ENCODE peak calls at places on chromosomes 6 and 20, in four cellular contexts. One of them, this sample, is unnamed.

GRCh38 chr6:136113736-136114173 is 136.4 kb downstream of the MTFR2 start:
- DNase-seq in A673: peak
- DNase-seq in CD8-positive, alpha-beta memory T cell: no peak
- DNase-seq in BJ: peak
- DNase-seq in this sample: peak

GRCh38 chr20:59561614-59562277 is 42.6 kb upstream of the PHACTR3 start:
- DNase-seq in CD8-positive, alpha-beta memory T cell: no peak
- DNase-seq in BJ: no peak
- DNase-seq in A673: no peak
- DNase-seq in this sample: no peak

GRCh38 chr6:165632194-165632593 is 30.8 kb downstream of the PDE10A start:
- DNase-seq in A673: no peak
- DNase-seq in CD8-positive, alpha-beta memory T cell: no peak
- DNase-seq in BJ: no peak
- DNase-seq in this sample: no peak

GRCh38 chr20:53972179-53972578 is 98.2 kb downstream of the BCAS1 start:
- DNase-seq in BJ: no peak
- DNase-seq in A673: peak
- DNase-seq in CD8-positive, alpha-beta memory T cell: no peak
- DNase-seq in this sample: no peak

GRCh38 chr6:149330133-149330532 is 12.6 kb downstream of the TAB2 start:
- DNase-seq in CD8-positive, alpha-beta memory T cell: no peak
- DNase-seq in BJ: no peak
- DNase-seq in A673: no peak
- DNase-seq in this sample: no peak

GRCh38 chr6:127051571-127052260 is 66.8 kb upstream of the RSPO3 start:
- DNase-seq in BJ: peak
- DNase-seq in A673: peak
- DNase-seq in CD8-positive, alpha-beta memory T cell: no peak
- DNase-seq in this sample: peak

GRCh38 chr6:37239950-37240713 is 17.4 kb upstream of the TBC1D22B start:
- DNase-seq in CD8-positive, alpha-beta memory T cell: peak
- DNase-seq in A673: peak
- DNase-seq in BJ: peak
- DNase-seq in this sample: peak

GRCh38 chr20:61218886-61219480 is 33.1 kb upstream of the CDH4 start:
- DNase-seq in BJ: peak
- DNase-seq in CD8-positive, alpha-beta memory T cell: no peak
- DNase-seq in A673: peak
- DNase-seq in this sample: peak

GRCh38 chr6:150673720-150674361 is 74.2 kb downstream of the PLEKHG1 start:
- DNase-seq in BJ: no peak
- DNase-seq in CD8-positive, alpha-beta memory T cell: no peak
- DNase-seq in A673: no peak
- DNase-seq in this sample: no peak

GRCh38 chr20:3669710-3670367 is 6.6 kb upstream of the GFRA4 start:
- DNase-seq in BJ: no peak
- DNase-seq in CD8-positive, alpha-beta memory T cell: no peak
- DNase-seq in A673: no peak
- DNase-seq in this sample: no peak

GRCh38 chr6:76885861-76886301 is 577.4 kb downstream of the HTR1B start:
- DNase-seq in BJ: no peak
- DNase-seq in A673: no peak
- DNase-seq in CD8-positive, alpha-beta memory T cell: no peak
- DNase-seq in this sample: no peak

GRCh38 chr6:93416575-93417420 is 2.6 kb downstream of the EPHA7 start:
- DNase-seq in BJ: no peak
- DNase-seq in A673: peak
- DNase-seq in CD8-positive, alpha-beta memory T cell: no peak
- DNase-seq in this sample: no peak

GRCh38 chr6:149211046-149211571 is 106.4 kb upstream of the TAB2 start:
- DNase-seq in CD8-positive, alpha-beta memory T cell: no peak
- DNase-seq in BJ: no peak
- DNase-seq in A673: no peak
- DNase-seq in this sample: no peak

GRCh38 chr6:109867009-109867969 is 110.8 kb upstream of the GPR6 start:
- DNase-seq in A673: no peak
- DNase-seq in CD8-positive, alpha-beta memory T cell: no peak
- DNase-seq in BJ: no peak
- DNase-seq in this sample: no peak

DNA sequence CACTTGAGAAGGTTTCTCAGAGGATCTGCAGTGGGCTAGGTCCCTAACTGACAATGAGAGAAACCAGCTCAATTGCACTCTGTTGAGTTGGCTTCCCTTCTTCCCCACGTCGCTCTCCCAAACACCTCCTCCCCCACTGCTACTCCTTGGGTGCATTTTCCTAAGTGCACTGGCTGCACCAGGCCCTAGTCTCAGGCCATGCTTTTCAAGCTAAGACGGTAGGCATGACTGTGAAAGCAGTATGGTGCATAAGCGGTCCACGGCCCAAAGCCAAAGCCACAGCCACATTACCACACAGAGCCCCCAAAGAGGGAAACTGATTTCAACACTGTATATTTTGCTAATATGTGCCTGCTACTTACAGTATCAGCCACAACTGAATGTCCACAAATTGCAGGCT is 62.1 kb upstream of the RBM24 start:
- DNase-seq in CD8-positive, alpha-beta memory T cell: no peak
- DNase-seq in A673: no peak
- DNase-seq in BJ: no peak
- DNase-seq in this sample: no peak
- H3K4me3 ChIP-seq in CD8-positive, alpha-beta memory T cell: no peak
- H3K4me3 ChIP-seq in A673: no peak
- H3K4me3 ChIP-seq in BJ: no peak
- H3K4me3 ChIP-seq in this sample: no peak

GRCh38 chr6:166952122-166952521 is 4.2 kb downstream of the RNASET2 start:
- DNase-seq in CD8-positive, alpha-beta memory T cell: no peak
- DNase-seq in A673: no peak
- DNase-seq in BJ: no peak
- DNase-seq in this sample: no peak
- H3K4me3 ChIP-seq in CD8-positive, alpha-beta memory T cell: no peak
- H3K4me3 ChIP-seq in A673: no peak
- H3K4me3 ChIP-seq in BJ: no peak
- H3K4me3 ChIP-seq in this sample: no peak

GRCh38 chr6:27668442-27669275 is 195.8 kb upstream of the ZNF184 start:
- DNase-seq in CD8-positive, alpha-beta memory T cell: no peak
- DNase-seq in BJ: no peak
- DNase-seq in A673: peak
- DNase-seq in this sample: peak

GRCh38 chr6:27669798-27670301 is 196.9 kb upstream of the ZNF184 start:
- DNase-seq in BJ: no peak
- DNase-seq in A673: peak
- DNase-seq in CD8-positive, alpha-beta memory T cell: no peak
- DNase-seq in this sample: no peak

GRCh38 chr6:27667016-27667415 is 194.1 kb upstream of the ZNF184 start:
- DNase-seq in BJ: no peak
- DNase-seq in A673: peak
- DNase-seq in CD8-positive, alpha-beta memory T cell: no peak
- DNase-seq in this sample: no peak

GRCh38 chr6:27669278-27669797 is 196.4 kb upstream of the ZNF184 start:
- DNase-seq in A673: peak
- DNase-seq in CD8-positive, alpha-beta memory T cell: no peak
- DNase-seq in BJ: no peak
- DNase-seq in this sample: no peak

DNA sequence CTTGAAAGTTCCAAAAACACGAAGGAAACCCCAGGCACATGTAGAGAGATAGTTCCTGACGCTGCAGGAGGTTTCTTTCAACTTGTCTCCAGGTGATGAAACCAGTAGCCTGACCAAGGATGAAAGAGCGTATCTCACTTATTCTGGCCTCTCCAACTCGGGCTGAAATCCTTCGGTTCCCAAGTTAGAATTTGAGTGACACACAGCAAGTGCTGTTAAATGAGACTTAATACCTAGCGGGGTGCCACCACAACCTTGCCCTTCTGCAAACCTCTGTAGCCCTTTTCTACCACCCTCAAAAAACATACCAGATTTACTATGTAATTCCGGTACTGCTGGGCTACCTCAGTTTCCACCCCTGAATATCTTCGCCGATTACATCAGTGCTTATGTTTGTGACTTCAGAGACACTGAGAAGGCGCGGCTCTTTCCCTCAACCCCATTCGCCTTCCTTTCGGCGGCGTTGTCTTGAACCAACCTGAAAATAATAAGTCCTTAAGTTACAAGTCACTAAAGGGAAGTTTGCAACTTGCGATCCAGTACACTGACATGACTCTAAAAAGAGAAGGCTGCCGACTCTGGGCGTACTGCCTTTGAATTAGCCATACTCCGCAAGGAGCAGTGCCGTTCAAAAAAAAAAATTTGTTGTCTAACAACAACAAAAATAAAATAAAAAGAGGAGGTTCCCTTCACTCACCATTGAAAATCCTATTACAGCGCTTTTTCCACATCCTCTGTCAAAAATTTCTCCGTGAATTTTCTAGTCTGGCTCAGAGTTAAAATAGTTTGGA is 194.9 kb upstream of the ZNF184 start:
- DNase-seq in A673: peak
- DNase-seq in BJ: no peak
- DNase-seq in CD8-positive, alpha-beta memory T cell: no peak
- DNase-seq in this sample: no peak
- H3K4me3 ChIP-seq in A673: peak
- H3K4me3 ChIP-seq in BJ: peak
- H3K4me3 ChIP-seq in CD8-positive, alpha-beta memory T cell: no peak
- H3K4me3 ChIP-seq in this sample: peak

DNA sequence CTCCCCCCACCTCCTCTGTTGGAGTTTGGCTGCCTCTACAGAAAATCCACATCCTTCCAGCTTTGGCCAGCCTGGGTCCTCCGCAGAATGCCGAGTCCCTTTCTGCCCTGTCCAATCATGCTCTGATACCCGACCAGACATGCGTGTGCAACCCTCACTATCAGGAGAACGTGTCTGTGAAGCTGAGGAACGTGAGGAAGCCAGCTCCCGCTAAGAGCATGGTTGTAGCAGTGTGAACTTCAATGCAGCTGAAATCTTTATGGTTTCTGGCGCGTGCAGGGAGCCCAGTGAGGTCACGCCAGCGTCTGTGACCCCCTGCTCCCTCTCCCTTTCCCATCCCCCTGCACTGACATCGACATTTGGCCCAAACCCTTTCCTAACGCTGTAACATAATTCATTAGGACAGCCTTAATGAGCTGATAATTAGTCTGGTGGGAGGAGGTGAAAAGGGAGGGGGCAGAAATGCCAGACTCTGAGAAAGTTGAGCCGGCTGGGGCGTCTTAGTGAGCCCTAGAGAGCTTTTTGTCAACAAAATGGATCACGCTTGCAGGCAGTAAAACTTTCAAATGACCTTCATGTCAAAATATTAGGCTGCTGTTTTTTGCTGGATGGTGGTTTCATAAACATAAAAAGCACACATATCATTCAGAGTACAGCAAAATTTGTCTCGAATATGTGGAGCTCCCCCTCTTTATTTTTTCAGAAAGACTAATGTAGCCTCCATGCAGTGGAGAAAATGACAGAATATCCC is 423.3 kb downstream of the QKI start:
- DNase-seq in BJ: no peak
- DNase-seq in A673: no peak
- DNase-seq in CD8-positive, alpha-beta memory T cell: no peak
- DNase-seq in this sample: no peak
- H3K4me3 ChIP-seq in BJ: no peak
- H3K4me3 ChIP-seq in A673: no peak
- H3K4me3 ChIP-seq in CD8-positive, alpha-beta memory T cell: no peak
- H3K4me3 ChIP-seq in this sample: peak

GRCh38 chr6:56491606-56492328 is 150.9 kb downstream of the DST start:
- DNase-seq in CD8-positive, alpha-beta memory T cell: no peak
- DNase-seq in A673: no peak
- DNase-seq in BJ: no peak
- DNase-seq in this sample: no peak

GRCh38 chr6:56486681-56487080 is 156.0 kb downstream of the DST start:
- DNase-seq in A673: no peak
- DNase-seq in CD8-positive, alpha-beta memory T cell: no peak
- DNase-seq in BJ: no peak
- DNase-seq in this sample: no peak

GRCh38 chr6:56489559-56489958 is 153.1 kb downstream of the DST start:
- DNase-seq in CD8-positive, alpha-beta memory T cell: no peak
- DNase-seq in A673: no peak
- DNase-seq in BJ: no peak
- DNase-seq in this sample: no peak

GRCh38 chr6:56488281-56488680 is 154.4 kb downstream of the DST start:
- DNase-seq in CD8-positive, alpha-beta memory T cell: no peak
- DNase-seq in A673: no peak
- DNase-seq in BJ: no peak
- DNase-seq in this sample: no peak

DNA sequence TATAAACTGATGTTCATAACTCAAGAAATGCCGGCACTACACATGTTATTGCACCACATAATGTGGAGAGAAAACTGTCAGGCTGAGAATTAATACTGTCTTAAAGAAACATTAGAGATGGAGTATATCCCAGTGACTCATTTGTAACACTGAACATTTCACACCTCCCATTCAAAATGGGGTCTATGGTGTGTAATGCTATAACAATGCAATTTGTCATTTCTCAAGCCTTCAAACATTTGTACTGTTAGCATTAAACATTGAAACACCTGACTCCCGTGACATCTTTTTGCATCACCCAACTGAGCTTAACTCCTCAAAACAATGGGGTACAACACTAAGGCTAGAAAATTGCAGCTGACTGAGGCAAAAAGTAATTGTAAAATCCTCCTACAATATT is 151.7 kb downstream of the DST start:
- DNase-seq in CD8-positive, alpha-beta memory T cell: no peak
- DNase-seq in BJ: no peak
- DNase-seq in A673: no peak
- DNase-seq in this sample: no peak
- H3K4me3 ChIP-seq in CD8-positive, alpha-beta memory T cell: no peak
- H3K4me3 ChIP-seq in BJ: no peak
- H3K4me3 ChIP-seq in A673: no peak
- H3K4me3 ChIP-seq in this sample: no peak

GRCh38 chr20:22568872-22569344 is 15.5 kb downstream of the FOXA2 start:
- DNase-seq in CD8-positive, alpha-beta memory T cell: no peak
- DNase-seq in A673: no peak
- DNase-seq in BJ: no peak
- DNase-seq in this sample: no peak
- H3K4me3 ChIP-seq in CD8-positive, alpha-beta memory T cell: no peak
- H3K4me3 ChIP-seq in A673: no peak
- H3K4me3 ChIP-seq in BJ: no peak
- H3K4me3 ChIP-seq in this sample: no peak

GRCh38 chr6:87078983-87079616 is 15.8 kb downstream of the CGA start:
- DNase-seq in BJ: no peak
- DNase-seq in A673: peak
- DNase-seq in CD8-positive, alpha-beta memory T cell: peak
- DNase-seq in this sample: no peak

GRCh38 chr6:87088076-87088475 is 6.8 kb downstream of the CGA start:
- DNase-seq in CD8-positive, alpha-beta memory T cell: no peak
- DNase-seq in A673: no peak
- DNase-seq in BJ: no peak
- DNase-seq in this sample: no peak

DNA sequence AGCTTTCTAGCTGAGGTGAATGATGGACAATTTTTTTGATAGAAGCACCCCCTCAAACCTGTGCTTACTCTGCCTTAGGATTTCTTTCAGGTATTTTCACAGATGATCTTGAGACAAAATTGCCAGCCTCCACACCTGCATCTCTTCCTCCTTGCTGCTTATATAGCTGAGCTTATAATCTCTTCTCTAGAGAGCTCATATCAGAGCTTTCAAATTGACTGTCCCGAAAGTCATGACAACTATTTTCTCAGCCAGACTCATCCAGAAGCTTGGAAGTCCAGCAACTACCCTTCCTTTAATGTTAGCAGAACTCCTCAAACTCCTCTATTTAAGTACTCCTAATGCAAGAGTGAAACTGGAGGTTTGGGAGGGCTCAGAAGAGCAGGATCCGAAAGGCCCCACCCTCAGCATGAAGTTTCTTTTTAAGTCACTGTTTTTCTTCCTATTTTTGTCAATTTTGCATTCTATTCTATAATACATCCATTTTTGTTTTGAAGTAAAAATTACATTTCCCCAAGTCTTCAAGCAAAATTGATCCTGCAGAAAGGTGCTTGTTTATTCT is 12.7 kb downstream of the CGA start:
- DNase-seq in CD8-positive, alpha-beta memory T cell: no peak
- DNase-seq in A673: no peak
- DNase-seq in BJ: no peak
- DNase-seq in this sample: no peak
- H3K4me3 ChIP-seq in CD8-positive, alpha-beta memory T cell: no peak
- H3K4me3 ChIP-seq in A673: no peak
- H3K4me3 ChIP-seq in BJ: no peak
- H3K4me3 ChIP-seq in this sample: no peak